ENCODE peak calls at places on chromosomes 4 and X, in ten cellular contexts. N is tibial nerve, S is A549, T is SK-N-SH, H is GM12878, P is K562, K is esophagus muscularis mucosa, M is transverse colon, L is ovary, Y is sigmoid colon. I is an unnamed sample.

GRCh38 chr4:6562931-6563901 is 11.8 kb upstream of the MAN2B2 start:
- DNase-seq in N (no peak), Y (no peak), M (peak), K (no peak), S (peak), T (peak), L (no peak), P (no peak), H (no peak), I (no peak)

GRCh38 chrX:103475381-103475780 is 43.9 kb downstream of the RAB40A start:
- DNase-seq in S (no peak), P (no peak), H (no peak), N (no peak), T (no peak), M (no peak), Y (no peak), K (no peak), L (no peak), I (no peak)

GRCh38 chrX:17597836-17598434 is 139.4 kb upstream of the SCML1 start:
- DNase-seq in H (no peak), N (peak), P (no peak), M (peak), L (peak), Y (peak), T (peak), S (no peak), K (no peak), I (peak)

GRCh38 chr4:153541426-153542096 is 75.4 kb downstream of the TMEM131L start:
- DNase-seq in L (no peak), N (no peak), K (peak), P (no peak), T (no peak), S (no peak), H (no peak), Y (no peak), M (no peak), I (no peak)

GRCh38 chr4:11471613-11472012 is 42.9 kb upstream of the HS3ST1 start:
- DNase-seq in N (no peak), L (no peak), Y (peak), H (peak), P (no peak), K (no peak), M (peak), S (no peak), T (no peak), I (no peak)

GRCh38 chr4:140300271-140300970 is 73.0 kb upstream of the SCOC start:
- DNase-seq in Y (no peak), S (peak), K (no peak), M (no peak), H (no peak), T (no peak), P (no peak), L (no peak), N (no peak), I (no peak)

GRCh38 chr4:71229477-71230257 is 109.2 kb upstream of the SLC4A4 start:
- DNase-seq in Y (no peak), T (peak), N (no peak), P (peak), S (peak), L (no peak), H (no peak), M (peak), K (no peak), I (no peak)

GRCh38 chr4:141275834-141276233 is 55.1 kb downstream of the ZNF330 start:
- DNase-seq in N (no peak), S (no peak), Y (no peak), M (no peak), P (no peak), H (no peak), T (no peak), K (no peak), L (no peak), I (no peak)

GRCh38 chr4:186939766-186940165 is 216.1 kb upstream of the FAT1 start:
- DNase-seq in K (no peak), M (no peak), H (no peak), T (no peak), S (no peak), L (no peak), P (no peak), Y (no peak), N (no peak), I (no peak)

GRCh38 chr4:89158884-89159503 is 47.7 kb downstream of the TIGD2 start:
- DNase-seq in P (peak), K (no peak), N (no peak), S (peak), T (peak), L (no peak), H (no peak), M (no peak), Y (no peak), I (no peak)

GRCh38 chrX:107678957-107679740 is 50.8 kb downstream of the PRPS1 start:
- DNase-seq in N (peak), S (no peak), M (peak), L (peak), P (peak), Y (peak), H (no peak), T (no peak), K (peak), I (peak)

GRCh38 chr4:88583643-88584470 is 8.4 kb upstream of the HERC3 start:
- DNase-seq in S (no peak), N (no peak), H (no peak), Y (no peak), M (no peak), L (no peak), P (no peak), T (no peak), K (no peak), I (no peak)

GRCh38 chrX:43971966-43972961 is 926 bp downstream of the NDP start:
- DNase-seq in T (no peak), L (no peak), S (no peak), H (no peak), N (no peak), Y (no peak), P (no peak), M (no peak), K (no peak), I (no peak)

GRCh38 chr4:140098481-140099132 is 55.4 kb downstream of the MAML3 start:
- DNase-seq in T (no peak), K (no peak), S (no peak), L (no peak), Y (no peak), M (no peak), H (no peak), N (no peak), P (no peak), I (no peak)

GRCh38 chr4:158837527-158838141 is 68.8 kb downstream of the FNIP2 start:
- DNase-seq in L (no peak), K (no peak), T (no peak), H (no peak), N (no peak), S (no peak), Y (no peak), P (no peak), M (no peak), I (no peak)

GRCh38 chrX:145843196-145843595 is 25.6 kb downstream of the SLITRK2 start:
- DNase-seq in Y (no peak), H (no peak), K (no peak), S (no peak), T (no peak), L (no peak), M (no peak), N (no peak), P (no peak), I (no peak)

GRCh38 chr4:90198086-90198847 is 71.1 kb downstream of the CCSER1 start:
- DNase-seq in K (no peak), H (no peak), N (no peak), P (no peak), T (no peak), L (no peak), Y (no peak), M (no peak), S (no peak), I (no peak)

GRCh38 chr4:23680616-23681518 is 209.0 kb downstream of the PPARGC1A start:
- DNase-seq in L (no peak), K (no peak), M (no peak), H (no peak), N (no peak), P (no peak), S (no peak), Y (no peak), T (no peak), I (no peak)

GRCh38 chr4:44912980-44913379 is 186.6 kb upstream of the GNPDA2 start:
- DNase-seq in L (no peak), H (no peak), M (no peak), P (no peak), Y (no peak), T (no peak), N (no peak), K (no peak), S (no peak), I (no peak)

GRCh38 chr4:148497258-148497657 is 55.0 kb upstream of the NR3C2 start:
- DNase-seq in T (no peak), P (no peak), Y (no peak), L (no peak), N (no peak), S (no peak), H (no peak), K (no peak), M (no peak), I (no peak)

GRCh38 chr4:145320269-145320668 is 139.9 kb upstream of the OTUD4 start:
- DNase-seq in H (no peak), K (peak), Y (no peak), T (no peak), N (no peak), L (no peak), P (no peak), M (no peak), S (no peak), I (no peak)

GRCh38 chrX:56733459-56734046 is 4.5 kb downstream of the NBDY start:
- DNase-seq in P (peak), S (peak), T (peak), L (peak), H (no peak), K (no peak), M (peak), Y (peak), N (peak), I (no peak)

GRCh38 chrX:71547339-71547738 is 14.4 kb downstream of the OGT start:
- DNase-seq in H (no peak), P (no peak), Y (no peak), N (no peak), S (no peak), L (no peak), K (no peak), T (no peak), M (no peak), I (no peak)

GRCh38 chr4:187070740-187071139 is 347.1 kb upstream of the FAT1 start:
- DNase-seq in H (no peak), M (no peak), T (no peak), Y (no peak), S (no peak), P (no peak), K (no peak), N (no peak), L (no peak), I (no peak)

GRCh38 chr4:108107729-108108382 is 60.9 kb downstream of the LEF1 start:
- DNase-seq in H (no peak), P (peak), T (no peak), S (no peak), M (no peak), Y (no peak), N (no peak), L (no peak), K (no peak), I (no peak)

GRCh38 chr4:77347341-77347740 is 190.3 kb downstream of the CCNG2 start:
- DNase-seq in H (no peak), L (no peak), P (no peak), M (peak), Y (no peak), S (no peak), K (no peak), N (no peak), T (no peak), I (no peak)

GRCh38 chrX:138487866-138488265 is 223.7 kb downstream of the FGF13 start:
- DNase-seq in N (no peak), H (no peak), L (no peak), P (peak), T (no peak), K (no peak), M (no peak), Y (no peak), S (no peak), I (no peak)

GRCh38 chr4:67922697-67923096 is 38.9 kb upstream of the TMPRSS11D start:
- DNase-seq in M (no peak), S (no peak), T (peak), K (no peak), Y (no peak), N (no peak), P (no peak), L (no peak), H (no peak), I (no peak)

GRCh38 chrX:15447985-15448639 is 45.0 kb downstream of the PIR start:
- DNase-seq in Y (no peak), T (no peak), K (no peak), L (no peak), M (no peak), H (no peak), S (no peak), N (no peak), P (no peak), I (no peak)

GRCh38 chrX:31884535-31884934 is 812.7 kb upstream of the FTHL17 start:
- DNase-seq in T (no peak), P (no peak), L (no peak), K (no peak), S (no peak), N (no peak), H (no peak), M (no peak), Y (no peak), I (no peak)

GRCh38 chrX:3549442-3549875 is 164.0 kb downstream of the PRKX start:
- DNase-seq in S (peak), Y (no peak), L (no peak), K (no peak), P (no peak), N (no peak), H (no peak), T (peak), M (no peak), I (no peak)

GRCh38 chr4:38242822-38243384 is 282.7 kb downstream of the PTTG2 start:
- DNase-seq in H (no peak), S (no peak), M (no peak), L (no peak), P (peak), Y (no peak), N (no peak), K (peak), T (no peak), I (no peak)

GRCh38 chr4:155025762-155026457 is 182.5 kb upstream of the NPY2R start:
- DNase-seq in P (peak), M (peak), S (peak), L (no peak), T (no peak), H (no peak), N (no peak), K (no peak), Y (no peak), I (no peak)

GRCh38 chr4:3613980-3614730 is 81.9 kb upstream of the LRPAP1 start:
- DNase-seq in S (no peak), P (no peak), K (no peak), N (no peak), M (no peak), T (peak), H (no peak), Y (peak), L (no peak), I (peak)

GRCh38 chr4:182495111-182495510 is 251.9 kb downstream of the TENM3 start:
- DNase-seq in K (no peak), L (no peak), T (no peak), M (no peak), H (no peak), Y (no peak), S (no peak), N (no peak), P (no peak), I (no peak)

GRCh38 chr4:182489607-182490006 is 246.4 kb downstream of the TENM3 start:
- DNase-seq in N (no peak), T (no peak), Y (no peak), L (no peak), P (no peak), K (no peak), M (no peak), S (no peak), H (no peak), I (no peak)

GRCh38 chr4:182494103-182494502 is 250.9 kb downstream of the TENM3 start:
- DNase-seq in T (no peak), P (no peak), K (no peak), S (no peak), M (no peak), H (no peak), L (no peak), Y (no peak), N (no peak), I (no peak)

GRCh38 chr4:182493377-182493776 is 250.2 kb downstream of the TENM3 start:
- DNase-seq in N (no peak), H (no peak), L (no peak), Y (no peak), M (no peak), S (no peak), K (no peak), P (no peak), T (no peak), I (no peak)

DNA sequence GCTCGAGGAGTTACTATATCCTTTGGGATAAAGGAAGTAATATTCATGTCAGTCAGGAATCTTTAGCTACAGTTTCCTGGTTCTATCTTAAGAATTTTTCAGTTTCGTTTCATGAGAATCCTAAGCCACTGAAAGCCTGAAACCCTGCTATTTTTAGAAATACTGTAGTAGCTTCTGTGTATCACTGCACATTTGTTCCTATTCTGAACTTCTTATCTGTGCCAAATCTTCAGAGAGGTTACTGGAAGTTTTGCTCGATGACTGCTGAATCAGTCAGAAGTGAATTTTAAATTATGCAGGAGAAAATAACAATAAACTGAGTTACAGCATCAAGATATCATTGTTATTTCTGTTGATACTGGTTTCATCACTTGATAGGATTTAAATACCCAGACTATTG is 249.3 kb downstream of the TENM3 start:
- DNase-seq in M (no peak), L (no peak), N (no peak), S (no peak), H (no peak), P (no peak), T (no peak), Y (no peak), K (no peak), I (no peak)
- TF ChIP-seq EP300 in M (no peak), L (no peak), N (no peak), S (no peak), H (no peak), P (no peak), T (peak), Y (no peak), K (no peak), I (no peak)

GRCh38 chr4:661231-661630 is 12.8 kb downstream of the ATP5ME start:
- DNase-seq in S (no peak), P (no peak), L (no peak), Y (peak), H (no peak), T (no peak), N (no peak), K (no peak), M (no peak), I (peak)

GRCh38 chr4:661856-662761 is 12.0 kb downstream of the ATP5ME start:
- DNase-seq in Y (peak), M (peak), P (no peak), H (no peak), S (no peak), N (no peak), T (no peak), L (no peak), K (no peak), I (no peak)

GRCh38 chr4:663438-664428 is 10.3 kb downstream of the ATP5ME start:
- DNase-seq in K (no peak), N (no peak), M (peak), T (peak), H (no peak), S (no peak), Y (peak), P (no peak), L (peak), I (peak)

GRCh38 chr4:664713-665231 is 9.3 kb downstream of the ATP5ME start:
- DNase-seq in Y (peak), P (no peak), M (no peak), L (peak), T (no peak), N (no peak), H (no peak), K (no peak), S (no peak), I (peak)

DNA sequence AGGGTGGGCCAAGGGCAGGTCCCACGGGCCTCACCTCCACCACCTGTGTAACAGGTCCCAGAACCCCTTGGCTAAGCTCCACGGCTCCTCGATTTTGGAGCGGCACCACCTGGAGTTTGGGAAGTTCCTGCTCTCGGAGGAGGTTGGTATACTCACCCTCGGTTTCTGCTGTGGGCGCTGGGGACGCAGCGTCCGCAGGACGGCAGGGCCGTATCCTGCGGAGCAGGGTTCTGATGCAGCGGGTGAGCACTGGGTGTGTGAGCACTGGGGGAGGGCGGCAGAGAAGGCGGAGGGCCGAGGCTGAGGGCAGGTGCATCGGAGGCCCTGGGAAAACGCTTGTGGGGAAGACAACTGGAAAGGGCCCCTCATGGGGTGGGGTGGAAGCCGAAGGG is 11.0 kb downstream of the ATP5ME start:
- DNase-seq in S (no peak), L (no peak), H (no peak), M (no peak), N (no peak), Y (no peak), K (no peak), T (no peak), P (no peak), I (no peak)
- H3K4me3 ChIP-seq in S (no peak), L (peak), H (peak), M (peak), N (peak), Y (peak), K (peak), T (peak), P (no peak), I (peak)

GRCh38 chr4:176729489-176729888 is 63.2 kb downstream of the VEGFC start:
- DNase-seq in K (no peak), H (no peak), T (no peak), L (no peak), M (no peak), N (no peak), S (no peak), Y (no peak), P (no peak), I (no peak)

GRCh38 chr4:176721459-176721858 is 71.3 kb downstream of the VEGFC start:
- DNase-seq in L (no peak), N (no peak), H (no peak), Y (no peak), S (no peak), K (no peak), M (no peak), T (no peak), P (no peak), I (no peak)

DNA sequence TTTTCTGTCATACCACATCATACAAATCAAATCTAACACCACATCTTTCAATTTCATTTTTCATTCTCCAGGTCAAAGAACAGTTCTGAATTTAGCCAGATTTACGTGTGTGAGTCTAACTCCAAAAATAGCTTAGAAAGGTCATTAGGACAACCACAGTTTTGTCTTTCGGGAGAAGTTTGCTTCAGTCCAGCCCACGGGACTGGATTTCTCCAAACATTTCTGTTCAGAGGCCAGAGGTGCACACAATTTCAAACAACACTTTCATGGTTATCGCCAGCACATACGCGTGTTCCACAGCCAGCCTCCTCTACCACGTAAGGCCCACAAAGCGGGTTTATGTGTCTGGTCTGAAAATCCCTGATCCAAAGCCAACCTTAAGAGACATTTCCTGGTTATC is 65.9 kb downstream of the VEGFC start:
- DNase-seq in T (no peak), P (no peak), M (no peak), H (no peak), Y (no peak), N (no peak), L (peak), S (no peak), K (no peak), I (no peak)
- H3K27ac ChIP-seq in T (peak), P (no peak), M (no peak), H (no peak), Y (no peak), N (no peak), L (no peak), S (no peak), K (peak), I (no peak)

GRCh38 chrX:10109695-10110094 is 47.1 kb upstream of the CLCN4 start:
- DNase-seq in H (no peak), P (no peak), M (peak), S (no peak), Y (peak), K (no peak), N (no peak), T (no peak), L (peak), I (no peak)
- TF ChIP-seq EP300 in H (no peak), P (no peak), M (no peak), S (no peak), Y (no peak), K (no peak), N (no peak), T (no peak), L (no peak), I (no peak)